ENCODE peak calls at places on chromosomes 7 and 10, in eight cellular contexts. One of them, this sample, is unnamed.

GRCh38 chr7:46145412-46145811 is 224.3 kb upstream of the IGFBP3 start:
- DNase-seq in T-helper 1 cell: no peak
- DNase-seq in ELR: peak; percentile 99
- DNase-seq in head of caudate nucleus: no peak
- DNase-seq in stimulated activated CD4-positive, alpha-beta T cell treated with anti-CD3 and anti-CD28 coated beads, Interleukin-4, amount 100 ng/mL, for 48 hours: no peak
- DNase-seq in sciatic nerve: no peak
- DNase-seq in hippocampal formation: no peak
- DNase-seq in stimulated activated naive CD4-positive, alpha-beta T cell: no peak
- DNase-seq in this sample: no peak

GRCh38 chr10:68332259-68333057 is at the start of gene PBLD:
- DNase-seq in T-helper 1 cell: peak; percentile 30
- DNase-seq in ELR: peak; percentile 82
- DNase-seq in head of caudate nucleus: peak; percentile 81
- DNase-seq in stimulated activated CD4-positive, alpha-beta T cell treated with anti-CD3 and anti-CD28 coated beads, Interleukin-4, amount 100 ng/mL, for 48 hours: peak; percentile 41
- DNase-seq in sciatic nerve: peak; percentile 82
- DNase-seq in hippocampal formation: peak; percentile 72
- DNase-seq in stimulated activated naive CD4-positive, alpha-beta T cell: peak; percentile 43
- DNase-seq in this sample: peak; percentile 76

GRCh38 chr7:8190121-8190895 is 71.7 kb downstream of the ICA1 start:
- DNase-seq in T-helper 1 cell: peak; percentile 50
- DNase-seq in ELR: peak; percentile 58
- DNase-seq in head of caudate nucleus: peak; percentile 73
- DNase-seq in stimulated activated CD4-positive, alpha-beta T cell treated with anti-CD3 and anti-CD28 coated beads, Interleukin-4, amount 100 ng/mL, for 48 hours: peak; percentile 29
- DNase-seq in sciatic nerve: no peak
- DNase-seq in hippocampal formation: no peak
- DNase-seq in stimulated activated naive CD4-positive, alpha-beta T cell: peak; percentile 39
- DNase-seq in this sample: peak; percentile 33

GRCh38 chr10:75653761-75654160 is 222.3 kb downstream of the LRMDA start:
- DNase-seq in T-helper 1 cell: no peak
- DNase-seq in ELR: no peak
- DNase-seq in head of caudate nucleus: no peak
- DNase-seq in stimulated activated CD4-positive, alpha-beta T cell treated with anti-CD3 and anti-CD28 coated beads, Interleukin-4, amount 100 ng/mL, for 48 hours: no peak
- DNase-seq in sciatic nerve: no peak
- DNase-seq in hippocampal formation: no peak
- DNase-seq in stimulated activated naive CD4-positive, alpha-beta T cell: no peak
- DNase-seq in this sample: no peak

GRCh38 chr7:141864765-141865447 is 23.6 kb upstream of the PRSS37 start:
- DNase-seq in T-helper 1 cell: no peak
- DNase-seq in ELR: peak; percentile 30
- DNase-seq in head of caudate nucleus: no peak
- DNase-seq in stimulated activated CD4-positive, alpha-beta T cell treated with anti-CD3 and anti-CD28 coated beads, Interleukin-4, amount 100 ng/mL, for 48 hours: no peak
- DNase-seq in sciatic nerve: no peak
- DNase-seq in hippocampal formation: no peak
- DNase-seq in stimulated activated naive CD4-positive, alpha-beta T cell: no peak
- DNase-seq in this sample: no peak

GRCh38 chr10:22445460-22445859 is 100.2 kb downstream of the SPAG6 start:
- DNase-seq in T-helper 1 cell: no peak
- DNase-seq in ELR: no peak
- DNase-seq in head of caudate nucleus: no peak
- DNase-seq in stimulated activated CD4-positive, alpha-beta T cell treated with anti-CD3 and anti-CD28 coated beads, Interleukin-4, amount 100 ng/mL, for 48 hours: no peak
- DNase-seq in sciatic nerve: no peak
- DNase-seq in hippocampal formation: no peak
- DNase-seq in stimulated activated naive CD4-positive, alpha-beta T cell: no peak
- DNase-seq in this sample: no peak

GRCh38 chr10:3525832-3526449 is 259.1 kb downstream of the KLF6 start:
- DNase-seq in T-helper 1 cell: no peak
- DNase-seq in ELR: peak; percentile 99
- DNase-seq in head of caudate nucleus: no peak
- DNase-seq in stimulated activated CD4-positive, alpha-beta T cell treated with anti-CD3 and anti-CD28 coated beads, Interleukin-4, amount 100 ng/mL, for 48 hours: no peak
- DNase-seq in sciatic nerve: no peak
- DNase-seq in hippocampal formation: no peak
- DNase-seq in stimulated activated naive CD4-positive, alpha-beta T cell: no peak
- DNase-seq in this sample: no peak

GRCh38 chr10:11035318-11035920 is 17.7 kb downstream of the CELF2 start:
- DNase-seq in T-helper 1 cell: no peak
- DNase-seq in ELR: peak; percentile 25
- DNase-seq in head of caudate nucleus: no peak
- DNase-seq in stimulated activated CD4-positive, alpha-beta T cell treated with anti-CD3 and anti-CD28 coated beads, Interleukin-4, amount 100 ng/mL, for 48 hours: no peak
- DNase-seq in sciatic nerve: peak; percentile 71
- DNase-seq in hippocampal formation: no peak
- DNase-seq in stimulated activated naive CD4-positive, alpha-beta T cell: no peak
- DNase-seq in this sample: no peak

GRCh38 chr10:18523025-18523424 is 128.4 kb downstream of the NSUN6 start:
- DNase-seq in T-helper 1 cell: no peak
- DNase-seq in ELR: no peak
- DNase-seq in head of caudate nucleus: no peak
- DNase-seq in stimulated activated CD4-positive, alpha-beta T cell treated with anti-CD3 and anti-CD28 coated beads, Interleukin-4, amount 100 ng/mL, for 48 hours: no peak
- DNase-seq in sciatic nerve: no peak
- DNase-seq in hippocampal formation: no peak
- DNase-seq in stimulated activated naive CD4-positive, alpha-beta T cell: no peak
- DNase-seq in this sample: no peak

GRCh38 chr10:1535337-1535957 is 201.9 kb downstream of the ADARB2 start:
- DNase-seq in T-helper 1 cell: no peak
- DNase-seq in ELR: no peak
- DNase-seq in head of caudate nucleus: no peak
- DNase-seq in stimulated activated CD4-positive, alpha-beta T cell treated with anti-CD3 and anti-CD28 coated beads, Interleukin-4, amount 100 ng/mL, for 48 hours: no peak
- DNase-seq in sciatic nerve: no peak
- DNase-seq in hippocampal formation: no peak
- DNase-seq in stimulated activated naive CD4-positive, alpha-beta T cell: no peak
- DNase-seq in this sample: no peak

GRCh38 chr7:130708001-130708400 is 21.7 kb upstream of the TSGA13 start:
- DNase-seq in T-helper 1 cell: no peak
- DNase-seq in ELR: no peak
- DNase-seq in head of caudate nucleus: no peak
- DNase-seq in stimulated activated CD4-positive, alpha-beta T cell treated with anti-CD3 and anti-CD28 coated beads, Interleukin-4, amount 100 ng/mL, for 48 hours: no peak
- DNase-seq in sciatic nerve: no peak
- DNase-seq in hippocampal formation: no peak
- DNase-seq in stimulated activated naive CD4-positive, alpha-beta T cell: no peak
- DNase-seq in this sample: no peak

GRCh38 chr10:111221682-111222470 is 145.0 kb downstream of the ADRA2A start:
- DNase-seq in T-helper 1 cell: no peak
- DNase-seq in ELR: no peak
- DNase-seq in head of caudate nucleus: peak; percentile 11
- DNase-seq in stimulated activated CD4-positive, alpha-beta T cell treated with anti-CD3 and anti-CD28 coated beads, Interleukin-4, amount 100 ng/mL, for 48 hours: no peak
- DNase-seq in sciatic nerve: no peak
- DNase-seq in hippocampal formation: peak; percentile 13
- DNase-seq in stimulated activated naive CD4-positive, alpha-beta T cell: no peak
- DNase-seq in this sample: no peak

GRCh38 chr7:132503415-132503814 is 72.9 kb downstream of the PLXNA4 start:
- DNase-seq in T-helper 1 cell: no peak
- DNase-seq in ELR: no peak
- DNase-seq in head of caudate nucleus: no peak
- DNase-seq in stimulated activated CD4-positive, alpha-beta T cell treated with anti-CD3 and anti-CD28 coated beads, Interleukin-4, amount 100 ng/mL, for 48 hours: no peak
- DNase-seq in sciatic nerve: no peak
- DNase-seq in hippocampal formation: no peak
- DNase-seq in stimulated activated naive CD4-positive, alpha-beta T cell: no peak
- DNase-seq in this sample: no peak

GRCh38 chr10:96417432-96417831 is 58.6 kb upstream of the OPALIN start:
- DNase-seq in T-helper 1 cell: no peak
- DNase-seq in ELR: peak; percentile 3
- DNase-seq in head of caudate nucleus: peak; percentile 21
- DNase-seq in stimulated activated CD4-positive, alpha-beta T cell treated with anti-CD3 and anti-CD28 coated beads, Interleukin-4, amount 100 ng/mL, for 48 hours: no peak
- DNase-seq in sciatic nerve: no peak
- DNase-seq in hippocampal formation: peak; percentile 6
- DNase-seq in stimulated activated naive CD4-positive, alpha-beta T cell: no peak
- DNase-seq in this sample: no peak

GRCh38 chr7:10740805-10741204 is 232.9 kb upstream of the PHF14 start:
- DNase-seq in T-helper 1 cell: no peak
- DNase-seq in ELR: no peak
- DNase-seq in head of caudate nucleus: no peak
- DNase-seq in stimulated activated CD4-positive, alpha-beta T cell treated with anti-CD3 and anti-CD28 coated beads, Interleukin-4, amount 100 ng/mL, for 48 hours: no peak
- DNase-seq in sciatic nerve: no peak
- DNase-seq in hippocampal formation: no peak
- DNase-seq in stimulated activated naive CD4-positive, alpha-beta T cell: no peak
- DNase-seq in this sample: no peak

This sample was measured in substantia nigra.